ENCODE peak calls at places on chromosomes 6 and 20, in nine cellular contexts. Q is CD4-positive, alpha-beta T cell; R is WTC11; I is sigmoid colon; N is H9; M is nephron progenitor cell; F is IMR-90; K is heart right ventricle; T is breast epithelium. A is an unnamed sample.

GRCh38 chr6:169981969-169982368 is 230.5 kb downstream of the ERMARD start:
- DNase-seq in I (peak), F (no peak), T (no peak), N (no peak), K (no peak), M (no peak), Q (no peak), R (no peak), A (no peak)

GRCh38 chr20:19599200-19599599 is 158.9 kb upstream of the RIN2 start:
- DNase-seq in R (no peak), I (no peak), Q (no peak), M (no peak), K (no peak), T (no peak), N (no peak), F (no peak), A (no peak)

GRCh38 chr6:124714728-124715127 is 247.5 kb upstream of the RNF217 start:
- DNase-seq in F (no peak), Q (no peak), I (no peak), M (no peak), R (no peak), T (no peak), K (no peak), N (no peak), A (no peak)

GRCh38 chr6:158926429-158926828 is 73.6 kb downstream of the RSPH3 start:
- DNase-seq in Q (no peak), I (no peak), N (no peak), F (peak), K (no peak), M (no peak), R (no peak), T (no peak), A (no peak)

GRCh38 chr20:58511364-58511763 is 3.8 kb downstream of the APCDD1L start:
- DNase-seq in K (no peak), T (no peak), N (no peak), R (no peak), I (no peak), F (peak), Q (no peak), M (no peak), A (no peak)

GRCh38 chr6:90169328-90169886 is 127.2 kb downstream of the BACH2 start:
- DNase-seq in I (no peak), R (no peak), F (no peak), K (no peak), M (no peak), T (no peak), Q (no peak), N (no peak), A (no peak)

GRCh38 chr20:11726021-11726420 is 191.7 kb upstream of the BTBD3 start:
- DNase-seq in T (no peak), Q (no peak), F (no peak), I (no peak), K (no peak), N (no peak), R (no peak), M (no peak), A (no peak)

GRCh38 chr6:1075444-1075843 is 236.5 kb upstream of the FOXQ1 start:
- DNase-seq in T (no peak), N (no peak), F (peak), K (no peak), M (no peak), I (no peak), R (no peak), Q (no peak), A (no peak)

GRCh38 chr20:38404016-38404415 is 31.1 kb downstream of the SNHG17 start:
- DNase-seq in N (no peak), K (no peak), Q (no peak), I (no peak), M (no peak), T (no peak), R (no peak), F (no peak), A (no peak)

GRCh38 chr20:18524646-18525045 is 16.9 kb downstream of the SEC23B start:
- DNase-seq in I (no peak), T (no peak), R (no peak), M (no peak), K (no peak), F (peak), N (no peak), Q (no peak), A (no peak)

GRCh38 chr20:59813126-59813947 is 120.1 kb downstream of the SYCP2 start:
- DNase-seq in F (no peak), R (no peak), I (no peak), T (no peak), N (peak), Q (no peak), K (no peak), M (no peak), A (no peak)

GRCh38 chr6:106553440-106553839 is 75.9 kb downstream of the RTN4IP1 start:
- DNase-seq in R (no peak), K (no peak), Q (no peak), M (no peak), F (no peak), T (no peak), N (no peak), I (no peak), A (no peak)

GRCh38 chr20:51128198-51128597 is 105.3 kb upstream of the KCNG1 start:
- DNase-seq in M (no peak), Q (no peak), K (no peak), T (no peak), N (peak), I (no peak), R (no peak), F (peak), A (no peak)

GRCh38 chr6:37130704-37131103 is 39.2 kb upstream of the PIM1 start:
- DNase-seq in F (peak), N (no peak), M (no peak), Q (no peak), T (peak), I (peak), R (no peak), K (no peak), A (no peak)

GRCh38 chr6:149473080-149474052 is 11.4 kb downstream of the ZC3H12D start:
- DNase-seq in I (no peak), Q (no peak), N (no peak), K (no peak), R (no peak), M (no peak), F (no peak), T (no peak), A (no peak)

GRCh38 chr6:108169801-108170606 is 4.2 kb downstream of the NR2E1 start:
- DNase-seq in Q (no peak), N (peak), F (no peak), M (peak), R (peak), I (no peak), T (no peak), K (no peak), A (no peak)

GRCh38 chr6:50062051-50062450 is 12.3 kb upstream of the DEFB112 start:
- DNase-seq in Q (no peak), R (no peak), K (no peak), F (peak), I (no peak), N (peak), T (no peak), M (peak), A (no peak)
- TF ChIP-seq CTCF in Q (no peak), R (peak), K (no peak), F (no peak), I (no peak), N (peak), T (no peak), M (peak), A (peak)

GRCh38 chr6:30891450-30891723 is 7.1 kb downstream of the DDR1 start:
- DNase-seq in N (peak), I (no peak), K (no peak), F (no peak), R (no peak), M (no peak), T (no peak), Q (no peak), A (no peak)

GRCh38 chr6:30891816-30892553 is 7.7 kb downstream of the DDR1 start:
- DNase-seq in Q (no peak), F (no peak), N (peak), T (no peak), M (no peak), I (peak), R (no peak), K (no peak), A (no peak)

GRCh38 chr6:30894381-30894780 is 10.1 kb downstream of the DDR1 start:
- DNase-seq in Q (no peak), K (no peak), F (no peak), T (no peak), I (no peak), M (no peak), R (no peak), N (no peak), A (no peak)

GRCh38 chr6:30893666-30894065 is 9.3 kb downstream of the DDR1 start:
- DNase-seq in N (no peak), R (no peak), M (no peak), K (no peak), Q (no peak), T (no peak), I (peak), F (no peak), A (no peak)

DNA sequence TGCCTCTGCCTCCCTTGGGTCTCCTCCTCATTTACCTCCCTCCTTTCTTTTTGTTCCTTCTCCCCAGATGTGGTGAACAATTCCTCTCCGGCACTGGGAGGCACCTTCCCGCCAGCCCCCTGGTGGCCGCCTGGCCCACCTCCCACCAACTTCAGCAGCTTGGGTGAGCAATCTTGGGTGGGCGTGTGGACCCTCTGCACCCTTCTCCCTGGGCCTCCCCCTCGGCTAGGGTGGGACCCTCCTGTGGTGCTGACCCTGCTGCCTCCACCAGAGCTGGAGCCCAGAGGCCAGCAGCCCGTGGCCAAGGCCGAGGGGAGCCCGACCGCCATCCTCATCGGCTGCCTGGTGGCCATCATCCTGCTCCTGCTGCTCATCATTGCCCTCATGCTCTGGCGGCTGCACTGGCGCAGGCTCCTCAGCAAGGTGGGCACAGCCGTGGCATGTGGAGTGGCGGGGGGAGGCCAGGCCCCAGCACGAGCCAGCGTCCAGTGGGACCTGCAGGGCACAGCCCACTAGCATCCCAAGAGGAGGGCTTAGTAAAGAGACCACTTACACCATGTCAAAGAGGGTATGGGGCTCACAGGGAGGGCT is 8.8 kb downstream of the DDR1 start:
- DNase-seq in Q (no peak), T (no peak), R (no peak), I (peak), N (no peak), F (no peak), M (no peak), K (no peak), A (no peak)
- TF ChIP-seq CTCF in Q (no peak), T (no peak), R (peak), I (no peak), N (peak), F (peak), M (no peak), K (no peak), A (peak)

GRCh38 chr6:157645201-157645795 is 177.7 kb upstream of the SNX9 start:
- DNase-seq in R (no peak), T (no peak), N (no peak), M (no peak), F (no peak), K (no peak), I (peak), Q (no peak), A (no peak)

GRCh38 chr6:157646012-157646411 is 177.0 kb upstream of the SNX9 start:
- DNase-seq in I (peak), F (no peak), Q (no peak), T (no peak), R (no peak), N (no peak), M (no peak), K (no peak), A (no peak)

GRCh38 chr6:157641837-157642236 is 181.2 kb upstream of the SNX9 start:
- DNase-seq in R (no peak), M (no peak), Q (no peak), F (no peak), T (no peak), I (no peak), N (no peak), K (no peak), A (no peak)

GRCh38 chr6:157642736-157643135 is 180.3 kb upstream of the SNX9 start:
- DNase-seq in M (no peak), N (no peak), F (no peak), R (no peak), I (no peak), T (no peak), K (no peak), Q (no peak), A (no peak)

DNA sequence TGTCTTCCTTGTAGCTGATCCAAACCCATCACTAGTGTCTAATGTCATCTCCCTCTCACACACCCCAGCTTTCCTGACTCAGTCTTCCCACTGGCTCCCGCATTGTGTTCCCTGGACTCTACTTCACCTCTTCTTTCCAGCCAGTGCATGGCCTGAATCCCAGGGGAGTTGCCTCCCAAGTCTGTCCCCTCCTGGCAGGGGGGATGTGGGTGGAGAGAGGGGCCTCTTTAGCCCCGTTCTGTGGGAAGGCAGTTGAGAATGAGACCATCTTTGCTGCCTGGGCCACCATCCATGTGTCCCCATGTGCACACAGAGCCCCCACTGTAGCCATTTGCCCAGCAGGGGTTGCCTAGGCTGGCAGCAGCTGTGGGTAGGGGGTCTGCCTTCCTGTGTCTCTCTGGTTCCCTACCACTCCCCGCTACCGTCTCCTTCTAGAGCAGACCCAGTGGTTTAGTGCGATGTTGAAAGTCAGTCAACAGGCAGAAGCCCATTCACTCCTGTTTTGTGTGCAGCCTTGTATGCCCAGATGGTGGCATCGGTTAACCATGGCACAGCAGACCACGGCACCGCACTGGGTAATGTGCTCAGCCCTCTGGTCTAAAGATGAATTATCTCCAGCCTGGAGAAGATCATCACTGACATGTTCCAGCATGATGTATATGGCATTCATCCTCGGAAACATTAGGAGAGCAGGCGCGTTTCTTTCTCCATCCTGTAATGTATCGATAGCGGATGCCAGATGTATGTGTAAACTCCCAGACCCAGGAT is 178.8 kb upstream of the SNX9 start:
- DNase-seq in N (no peak), Q (peak), M (no peak), R (no peak), K (no peak), I (peak), F (no peak), T (no peak), A (no peak)
- TF ChIP-seq CTCF in N (peak), Q (no peak), M (no peak), R (no peak), K (peak), I (no peak), F (no peak), T (no peak), A (no peak)

DNA sequence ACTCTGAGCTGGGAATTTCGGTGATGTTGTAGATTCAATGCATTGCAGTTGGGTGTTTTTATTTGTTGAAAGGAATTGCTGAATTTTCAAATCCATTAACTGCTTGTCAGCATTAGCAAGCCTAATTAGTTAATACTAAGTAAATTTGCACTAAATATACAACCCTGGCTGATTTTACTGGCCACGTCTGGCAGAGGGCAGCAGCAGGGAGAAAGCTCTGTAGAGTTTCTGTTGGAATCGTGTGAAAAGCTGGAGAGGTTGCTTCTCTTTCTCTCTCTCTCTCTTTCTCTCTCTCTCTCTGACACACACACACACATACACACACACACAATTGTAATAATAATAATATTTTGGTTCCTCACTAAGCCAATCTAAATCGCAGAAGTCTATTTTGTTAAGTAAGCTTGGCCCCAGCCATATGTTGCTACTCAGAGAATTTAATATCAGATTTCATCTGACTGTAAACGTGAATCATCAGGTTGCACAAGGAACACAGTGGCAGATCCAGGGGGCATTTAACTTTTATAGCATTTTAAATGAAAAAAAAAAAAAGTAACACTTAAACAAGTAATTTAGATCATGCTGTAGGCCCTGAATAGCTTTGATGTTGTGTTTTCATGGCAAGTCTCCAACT is 289.5 kb downstream of the ESR1 start:
- DNase-seq in R (no peak), T (no peak), K (no peak), M (no peak), Q (no peak), N (no peak), F (peak), I (no peak), A (no peak)
- TF ChIP-seq CTCF in R (no peak), T (no peak), K (no peak), M (no peak), Q (no peak), N (no peak), F (peak), I (no peak), A (no peak)

GRCh38 chr6:147221739-147222138 is 17.5 kb downstream of the STXBP5 start:
- DNase-seq in R (no peak), N (no peak), F (no peak), Q (no peak), K (no peak), M (no peak), I (no peak), T (no peak), A (no peak)

GRCh38 chr6:147219463-147219862 is 15.2 kb downstream of the STXBP5 start:
- DNase-seq in K (no peak), Q (no peak), M (no peak), F (no peak), I (no peak), R (no peak), T (no peak), N (no peak), A (no peak)

GRCh38 chr6:147223751-147224150 is 19.5 kb downstream of the STXBP5 start:
- DNase-seq in Q (no peak), N (no peak), M (no peak), I (no peak), K (no peak), F (no peak), R (no peak), T (no peak), A (no peak)

GRCh38 chr6:147220345-147220744 is 16.1 kb downstream of the STXBP5 start:
- DNase-seq in M (no peak), N (no peak), Q (no peak), T (no peak), I (no peak), R (no peak), K (no peak), F (no peak), A (no peak)

DNA sequence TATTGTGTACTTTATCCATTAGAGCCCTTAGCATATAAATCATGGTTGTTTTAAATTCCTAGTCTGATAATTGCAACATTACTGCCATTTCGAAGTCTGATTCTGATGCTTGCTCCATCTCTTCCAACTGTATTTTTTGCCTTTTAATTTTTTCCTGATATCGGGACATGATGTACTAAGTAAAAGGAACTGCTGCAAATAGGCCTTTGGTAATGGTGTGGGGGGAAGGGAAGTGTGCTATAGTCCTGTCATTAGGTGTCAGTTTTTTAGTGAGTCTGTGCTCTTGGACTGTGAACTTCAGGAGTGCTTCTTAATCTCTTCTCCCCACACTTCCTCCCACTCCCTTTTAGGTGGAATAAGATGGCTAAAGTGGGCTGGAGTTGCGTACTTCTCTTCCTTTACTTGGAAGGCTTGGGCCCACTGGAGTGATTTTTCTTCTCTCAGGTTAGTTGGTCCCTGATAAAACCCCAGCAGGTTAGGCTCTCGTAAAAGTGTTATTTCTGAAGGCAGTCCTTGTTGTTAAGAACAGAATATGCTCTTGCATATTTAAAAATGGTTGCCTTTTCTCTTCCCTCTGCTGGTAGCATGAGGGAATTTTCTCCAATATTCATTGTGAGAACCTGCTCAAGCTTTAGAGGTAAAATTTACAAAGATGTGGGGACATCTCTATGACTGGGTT is 18.1 kb downstream of the STXBP5 start:
- DNase-seq in R (no peak), F (peak), N (no peak), M (no peak), I (no peak), Q (no peak), T (no peak), K (no peak), A (no peak)
- TF ChIP-seq CTCF in R (no peak), F (peak), N (peak), M (peak), I (peak), Q (peak), T (peak), K (peak), A (peak)

DNA sequence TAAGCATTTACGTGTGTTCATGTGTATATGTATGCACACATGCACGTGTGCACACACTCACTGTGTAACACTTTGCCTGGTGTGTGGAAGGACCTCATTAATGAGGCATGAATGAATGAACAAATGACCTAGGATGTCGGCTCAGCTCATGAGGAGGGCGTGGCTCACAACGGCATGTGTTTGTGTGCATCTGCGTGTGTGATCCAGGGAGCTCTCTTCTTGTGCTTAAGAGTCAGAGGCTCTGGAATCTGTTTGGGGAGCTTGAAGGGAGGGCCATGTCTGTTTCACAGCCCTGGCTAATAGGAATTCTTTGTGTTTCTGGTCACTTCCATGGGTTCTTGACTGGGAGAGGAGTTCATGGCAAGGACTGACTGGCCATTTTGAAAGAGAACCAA is 32.7 kb downstream of the TOX2 start:
- DNase-seq in T (no peak), I (no peak), Q (no peak), R (no peak), F (no peak), M (no peak), N (no peak), K (no peak), A (no peak)
- TF ChIP-seq CTCF in T (no peak), I (no peak), Q (no peak), R (no peak), F (no peak), M (no peak), N (no peak), K (no peak), A (no peak)

A was measured in glutamatergic neuron.